ENCODE peak calls at places on chromosomes 6 and 20, in ten cellular contexts. K is adrenal gland; L is PC-9; D is upper lobe of right lung; P is effector memory CD4-positive, alpha-beta T cell; Z is PC-3; A is testis; J is pancreas; W is heart left ventricle; Q is left ventricle myocardium inferior. H is an unnamed sample.
A peak's percentile ranks its signal among the peaks of the same experiment; 100 is the strongest.

GRCh38 chr20:17543531-17543961 is 12.4 kb upstream of the BFSP1 start:
- DNase-seq in K (no peak), L (no peak), D (no peak), P (no peak), Z (no peak), A (no peak), J (no peak), W (no peak), Q (no peak), H (no peak)

GRCh38 chr6:13375360-13375878 is 47.1 kb upstream of the TBC1D7 start:
- DNase-seq in K (no peak), L (no peak), D (no peak), P (no peak), Z (no peak), A (no peak), J (no peak), W (no peak), Q (no peak), H (no peak)

GRCh38 chr6:2794171-2794730 is 29.1 kb downstream of the WRNIP1 start:
- DNase-seq in K (no peak), L (no peak), D (no peak), P (no peak), Z (peak; percentile 76), A (no peak), J (no peak), W (no peak), Q (no peak), H (no peak)

GRCh38 chr6:134431306-134431919 is 113.5 kb upstream of the SGK1 start:
- DNase-seq in K (no peak), L (no peak), D (no peak), P (no peak), Z (peak; percentile 21), A (no peak), J (no peak), W (no peak), Q (no peak), H (no peak)

GRCh38 chr20:24337074-24337473 is 132.4 kb upstream of the SYNDIG1 start:
- DNase-seq in K (no peak), L (peak; percentile 72), D (no peak), P (no peak), Z (peak; percentile 74), A (no peak), J (no peak), W (no peak), Q (no peak), H (no peak)

GRCh38 chr20:51926670-51927305 is 124.5 kb upstream of the SALL4 start:
- DNase-seq in K (no peak), L (peak; percentile 42), D (no peak), P (no peak), Z (peak; percentile 48), A (no peak), J (no peak), W (no peak), Q (no peak), H (no peak)

GRCh38 chr20:25368526-25368925 is 22.1 kb downstream of the ABHD12 start:
- DNase-seq in K (no peak), L (no peak), D (no peak), P (no peak), Z (no peak), A (no peak), J (no peak), W (no peak), Q (no peak), H (no peak)

GRCh38 chr6:82842721-82843120 is 222.9 kb downstream of the UBE3D start:
- DNase-seq in K (no peak), L (peak; percentile 49), D (no peak), P (no peak), Z (no peak), A (no peak), J (no peak), W (no peak), Q (no peak), H (peak; percentile 81)

GRCh38 chr6:13354331-13355042 is 26.1 kb upstream of the TBC1D7 start:
- DNase-seq in K (no peak), L (no peak), D (no peak), P (no peak), Z (peak; percentile 66), A (no peak), J (no peak), W (no peak), Q (no peak), H (peak; percentile 40)

DNA sequence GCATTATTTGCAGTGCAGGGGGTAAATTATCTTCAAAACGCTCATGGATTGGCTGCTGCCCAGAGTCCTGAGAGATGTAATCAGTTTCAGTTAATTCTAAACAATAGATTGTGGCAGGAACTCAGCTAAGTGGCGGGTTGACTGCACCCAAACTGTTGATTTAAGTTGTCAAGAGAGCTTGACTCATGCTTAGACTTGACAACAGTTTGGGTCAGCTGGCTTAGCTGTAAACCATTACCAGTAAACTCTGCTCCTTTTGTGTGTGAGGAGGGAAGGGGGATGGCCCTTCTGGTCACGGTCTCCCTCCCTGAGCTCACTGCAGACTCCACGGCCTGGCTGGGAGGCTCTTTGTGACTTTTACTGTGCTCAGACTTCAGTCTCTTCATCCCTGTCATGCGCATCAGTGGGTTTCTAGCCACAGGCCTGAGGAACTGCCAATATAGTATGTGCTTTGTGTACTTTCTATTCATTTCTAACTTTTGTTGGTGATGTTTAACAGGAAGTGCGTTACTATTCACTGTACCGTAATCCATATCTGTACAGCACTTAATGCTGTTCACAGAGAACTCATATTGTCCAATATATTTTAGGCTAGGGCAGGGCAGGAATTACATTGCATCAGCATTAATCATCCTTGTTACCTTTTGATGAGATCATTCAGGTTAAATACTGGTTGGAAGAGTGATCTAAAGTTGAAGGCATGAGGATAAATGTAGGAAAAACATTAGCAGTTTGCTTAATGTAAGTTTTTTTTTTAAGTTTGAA is 488.3 kb downstream of the CDKAL1 start:
- DNase-seq in K (no peak), L (peak; percentile 77), D (no peak), P (no peak), Z (peak; percentile 97), A (no peak), J (peak; percentile 23), W (no peak), Q (no peak), H (no peak)
- H3K4me3 ChIP-seq in K (no peak overlapping the region), L (no peak overlapping the region), D (no peak overlapping the region), P (no peak overlapping the region), Z (peak overlapping the region; percentile 44), A (no peak overlapping the region), J (no peak overlapping the region), W (no peak overlapping the region), Q (no peak overlapping the region), H (no peak overlapping the region)

DNA sequence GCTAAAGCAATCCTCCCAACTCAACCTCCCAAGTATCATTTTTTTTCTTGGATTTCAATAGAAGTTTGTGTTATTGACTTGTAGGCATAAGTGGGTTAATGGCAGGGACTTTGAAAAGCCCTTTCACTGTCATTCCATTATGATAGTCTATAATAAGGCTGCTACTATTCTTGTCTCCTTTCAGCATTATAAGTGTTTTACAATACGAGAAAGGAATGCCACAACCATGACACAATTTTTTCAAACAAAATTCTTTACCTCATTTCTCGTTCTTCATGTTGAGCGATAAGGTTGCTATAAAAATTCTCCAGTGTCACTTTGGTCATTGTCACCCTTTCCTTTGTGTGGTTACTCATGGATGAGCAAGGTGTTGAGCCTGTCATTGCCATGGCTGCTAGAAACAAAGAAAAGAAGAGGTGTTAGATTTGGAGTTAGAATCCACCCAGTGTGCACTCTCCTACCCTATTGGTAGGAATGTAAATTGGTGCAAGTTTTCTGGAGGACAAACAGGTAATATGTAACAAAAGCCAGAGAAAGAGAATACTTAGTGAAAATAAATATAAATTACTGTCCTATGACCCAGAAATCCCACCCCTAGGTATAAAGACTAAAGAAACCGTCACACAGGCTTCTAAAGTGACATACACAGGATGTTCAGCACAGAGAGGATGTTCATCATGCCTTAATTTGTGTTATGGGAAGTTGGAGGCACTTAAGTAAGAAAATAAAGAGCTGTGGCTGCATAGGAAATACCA is 7.3 kb downstream of the STK38 start:
- DNase-seq in K (no peak), L (no peak), D (no peak), P (no peak), Z (no peak), A (no peak), J (no peak), W (no peak), Q (no peak), H (no peak)
- H3K36me3 ChIP-seq in K (peaks cover 12% of the 10 kb centered on the region), L (peaks cover 26% of the 10 kb centered on the region), D (peaks cover 35% of the 10 kb centered on the region), P (peaks cover 62% of the 10 kb centered on the region), Z (peaks cover 15% of the 10 kb centered on the region), A (no peaks in the 10 kb centered on the region), J (no peaks in the 10 kb centered on the region), W (peaks cover 62% of the 10 kb centered on the region), Q (peaks cover 59% of the 10 kb centered on the region), H (peaks cover 34% of the 10 kb centered on the region)

GRCh38 chr20:45404438-45404837 is 3.7 kb upstream of the DBNDD2 start:
- DNase-seq in K (no peak), L (peak; percentile 29), D (no peak), P (no peak), Z (no peak), A (no peak), J (no peak), W (no peak), Q (no peak), H (no peak)

GRCh38 chr20:45407067-45407745 is 883 bp upstream of the DBNDD2 start:
- DNase-seq in K (peak; percentile 47), L (peak; percentile 35), D (peak; percentile 78), P (no peak), Z (no peak), A (peak; percentile 22), J (peak; percentile 46), W (peak; percentile 77), Q (peak; percentile 65), H (no peak)

GRCh38 chr20:45406260-45407066 is 1.6 kb upstream of the DBNDD2 start:
- DNase-seq in K (peak; percentile 70), L (peak; percentile 52), D (peak; percentile 88), P (no peak), Z (peak; percentile 52), A (peak; percentile 54), J (peak; percentile 78), W (peak; percentile 92), Q (peak; percentile 87), H (peak; percentile 68)

GRCh38 chr20:45407783-45408645 is at the start of gene DBNDD2:
- DNase-seq in K (no peak), L (peak; percentile 9), D (no peak), P (no peak), Z (no peak), A (no peak), J (no peak), W (peak; percentile 72), Q (peak; percentile 54), H (no peak)

DNA sequence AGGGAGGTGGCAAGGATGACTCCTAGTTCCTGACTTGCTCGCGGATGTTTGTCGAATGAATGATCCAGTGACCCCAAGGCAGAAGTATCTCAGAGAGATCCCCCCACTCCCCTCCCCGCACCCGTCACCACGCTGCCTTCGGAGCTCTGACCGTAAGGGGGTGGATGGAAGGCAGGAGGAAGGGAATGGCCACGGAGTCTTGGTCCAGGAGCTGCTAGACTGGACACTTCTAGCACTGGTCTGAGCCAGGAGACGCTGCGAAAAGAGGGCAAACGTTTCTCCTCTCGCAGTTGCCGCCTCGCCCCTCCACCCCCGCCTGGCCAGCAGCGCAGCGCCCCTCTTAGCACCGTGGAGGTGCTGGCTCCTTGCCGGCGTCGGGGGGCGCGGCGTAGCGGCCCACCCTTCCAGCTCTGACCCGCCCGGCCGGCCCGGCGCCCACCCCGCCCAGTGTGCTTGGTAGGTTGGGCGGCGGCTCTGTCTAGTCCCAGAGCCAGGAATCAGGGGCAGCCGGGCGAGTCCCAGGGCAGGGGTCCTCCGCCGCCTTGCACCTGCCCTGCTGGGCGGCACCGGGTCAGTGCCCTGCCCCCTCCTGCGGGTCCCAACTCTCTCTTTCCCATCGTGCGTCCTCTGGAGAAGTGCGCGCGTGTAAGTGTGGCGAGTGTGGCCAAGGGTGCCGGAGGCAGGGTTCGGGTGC is 2.4 kb upstream of the DBNDD2 start:
- DNase-seq in K (no peak), L (peak; percentile 36), D (peak; percentile 77), P (no peak), Z (peak; percentile 71), A (no peak), J (peak; percentile 49), W (peak; percentile 57), Q (peak; percentile 60), H (no peak)
- H3K9me3 ChIP-seq in K (no peaks in the 10 kb centered on the region), L (peaks cover 13% of the 10 kb centered on the region), D (no peaks in the 10 kb centered on the region), P (peaks cover 2% of the 10 kb centered on the region), Z (peaks cover 3% of the 10 kb centered on the region), A (no peaks in the 10 kb centered on the region), J (no peaks in the 10 kb centered on the region), W (no peaks in the 10 kb centered on the region), Q (peaks cover 6% of the 10 kb centered on the region), H (peaks cover 12% of the 10 kb centered on the region)

GRCh38 chr6:137868721-137869631 is 1.9 kb downstream of the TNFAIP3 start:
- DNase-seq in K (no peak), L (no peak), D (no peak), P (no peak), Z (peak; percentile 14), A (no peak), J (no peak), W (no peak), Q (no peak), H (no peak)
- H3K4me3 ChIP-seq in K (peak overlapping the region; percentile 71), L (peak overlapping the region; percentile 76), D (peak overlapping the region; percentile 96), P (peak overlapping the region; percentile 97), Z (peak overlapping the region; percentile 90), A (peak overlapping the region; percentile 91), J (peak overlapping the region; percentile 61), W (peak overlapping the region; percentile 98), Q (peak overlapping the region; percentile 100), H (no peak overlapping the region)

H was measured in MG63.